ENCODE peak calls at places on chromosome 21, in four cellular contexts. P, L, I and K are unnamed samples.
A peak's percentile ranks its signal among the peaks of the same experiment; 100 is the strongest.

GRCh38 chr21:16644690-16645089 is 868.2 kb upstream of the CXADR start:
- DNase-seq in I (no peak), L (peak; percentile 37), P (peak; percentile 20), K (no peak)

GRCh38 chr21:44011774-44012473 is at the start of gene TRAPPC10:
- DNase-seq in P (peak; percentile 80), I (peak; percentile 89), L (peak; percentile 73), K (peak; percentile 94)

GRCh38 chr21:15254111-15254510 is 189.3 kb upstream of the NRIP1 start:
- DNase-seq in P (no peak), I (no peak), L (no peak), K (no peak)

GRCh38 chr21:45128613-45129226 is 54.3 kb downstream of the ADARB1 start:
- DNase-seq in P (peak; percentile 76), L (peak; percentile 36), I (no peak), K (peak; percentile 86)

GRCh38 chr21:33640697-33641338 is 723 bp downstream of the CRYZL1 start:
- DNase-seq in P (peak; percentile 22), L (peak; percentile 17), I (no peak), K (peak; percentile 66)

GRCh38 chr21:14836950-14837349 is 227.8 kb downstream of the NRIP1 start:
- DNase-seq in P (peak; percentile 59), L (peak; percentile 33), I (no peak), K (no peak)

GRCh38 chr21:45102391-45102932 is 28.1 kb downstream of the ADARB1 start:
- DNase-seq in I (no peak), L (no peak), P (no peak), K (peak; percentile 50)

GRCh38 chr21:39775816-39776215 is 30.8 kb downstream of the IGSF5 start:
- DNase-seq in L (no peak), P (no peak), I (no peak), K (no peak)

GRCh38 chr21:41186763-41187536 is 19.0 kb downstream of the BACE2 start:
- DNase-seq in I (no peak), L (no peak), P (no peak), K (no peak)

GRCh38 chr21:43609501-43610340 is 49.6 kb downstream of the HSF2BP start:
- DNase-seq in L (peak; percentile 80), I (no peak), P (peak; percentile 88), K (no peak)

GRCh38 chr21:46459356-46460112 is 843 bp downstream of the DIP2A start:
- DNase-seq in I (peak; percentile 64), L (peak; percentile 27), P (peak; percentile 35), K (no peak)

GRCh38 chr21:46459024-46459355 is 299 bp downstream of the DIP2A start:
- DNase-seq in L (no peak), I (no peak), P (no peak), K (no peak)

GRCh38 chr21:46457801-46458314 is 833 bp upstream of the DIP2A start:
- DNase-seq in L (peak; percentile 43), I (peak; percentile 78), P (peak; percentile 40), K (peak; percentile 81)

GRCh38 chr21:46456750-46457149 is 1.9 kb upstream of the DIP2A start:
- DNase-seq in I (no peak), P (no peak), L (no peak), K (no peak)

GRCh38 chr21:46458315-46459023 is at the start of gene DIP2A:
- DNase-seq in L (peak; percentile 89), I (peak; percentile 99), P (peak; percentile 95), K (peak; percentile 99)
- H2AFZ ChIP-seq in L (peak within 1 kb of the TSS; percentile 90), I (peak within 1 kb of the TSS; percentile 93), P (peak within 1 kb of the TSS; percentile 99), K (peak within 1 kb of the TSS; percentile 70)

GRCh38 chr21:38488640-38489282 is 9.5 kb downstream of the ERG start:
- DNase-seq in L (no peak), P (no peak), I (no peak), K (no peak)
- H3K9ac ChIP-seq in L (no peak overlapping the region), P (no peak overlapping the region), I (no peak overlapping the region), K (no peak overlapping the region)

DNA sequence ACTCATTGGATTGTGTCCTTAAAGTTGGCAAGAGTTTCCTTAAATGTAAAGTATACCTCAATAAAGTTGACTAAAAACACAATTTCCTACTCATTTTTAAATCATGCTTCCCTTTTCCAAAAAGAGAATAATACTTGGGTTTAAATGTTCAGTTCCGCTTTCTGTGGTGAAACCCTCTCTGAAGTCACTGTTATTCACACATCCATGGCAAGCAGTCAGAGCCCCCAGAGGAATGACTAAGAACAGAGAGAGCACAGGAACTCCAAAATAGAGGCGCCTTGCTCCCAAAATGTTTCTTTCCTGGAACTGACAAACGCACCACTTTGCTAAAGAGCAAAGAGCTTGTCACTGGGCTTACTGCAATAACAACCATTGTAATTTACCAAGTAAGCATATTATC is 142.5 kb downstream of the TIAM1 start:
- DNase-seq in I (no peak), P (peak; percentile 50), L (peak; percentile 65), K (peak; percentile 56)
- H2AFZ ChIP-seq in I (no peak overlapping the region), P (no peak overlapping the region), L (no peak overlapping the region), K (no peak overlapping the region)

GRCh38 chr21:35044128-35044527 is 5.0 kb downstream of the RUNX1 start:
- DNase-seq in L (no peak), I (no peak), P (no peak), K (no peak)
- H3K9ac ChIP-seq in L (no peak overlapping the region), I (no peak overlapping the region), P (no peak overlapping the region), K (no peak overlapping the region)

GRCh38 chr21:36729301-36729970 is 30.5 kb downstream of the SIM2 start:
- DNase-seq in L (no peak), P (no peak), I (no peak), K (no peak)

GRCh38 chr21:36730291-36731281 is 31.7 kb downstream of the SIM2 start:
- DNase-seq in P (no peak), I (no peak), L (peak; percentile 35), K (no peak)

GRCh38 chr21:36725793-36726386 is 27.0 kb downstream of the SIM2 start:
- DNase-seq in P (no peak), L (no peak), I (no peak), K (no peak)

GRCh38 chr21:36727886-36728285 is 29.0 kb downstream of the SIM2 start:
- DNase-seq in I (no peak), L (no peak), P (no peak), K (no peak)

GRCh38 chr21:36728371-36729111 is 29.6 kb downstream of the SIM2 start:
- DNase-seq in L (no peak), I (no peak), P (no peak), K (no peak)
- H2AFZ ChIP-seq in L (no peak overlapping the region), I (no peak overlapping the region), P (no peak overlapping the region), K (no peak overlapping the region)

DNA sequence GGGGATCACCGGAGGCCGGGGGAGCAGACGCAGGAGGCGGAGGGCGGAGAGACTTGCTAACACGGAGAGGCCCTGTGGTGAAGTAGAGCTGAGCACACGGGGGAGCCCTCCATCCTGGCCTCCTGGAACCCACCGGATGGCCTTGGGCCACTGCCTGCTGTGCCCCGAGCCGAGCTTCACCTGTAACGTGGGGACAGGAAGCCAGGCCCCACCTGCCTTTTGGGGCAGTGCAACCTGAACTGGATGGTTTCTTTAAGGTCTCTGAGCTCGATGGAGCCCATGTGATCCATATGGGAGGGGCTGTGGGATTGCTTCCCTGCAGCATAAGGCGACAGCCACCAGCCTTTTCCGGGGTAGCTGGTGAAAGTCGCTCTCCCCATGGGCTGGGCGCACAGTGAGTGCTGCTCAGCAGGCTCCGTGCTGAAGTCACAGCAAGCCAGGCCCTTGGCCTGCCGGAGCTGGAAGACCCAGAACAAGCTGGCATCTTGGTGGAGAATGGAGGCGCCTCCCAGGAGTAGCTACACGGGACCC is 35.8 kb downstream of the TFF3 start:
- DNase-seq in P (no peak), L (no peak), I (no peak), K (no peak)
- H3K9ac ChIP-seq in P (no peak overlapping the region), L (no peak overlapping the region), I (no peak overlapping the region), K (no peak overlapping the region)